ENCODE peak calls at places on chromosomes 2 and 18, in seven cellular contexts. C is MM.1S, W is GM13976, R is mesothelial cell of epicardium, K is astrocyte of the spinal cord, J is mucosa of gallbladder, H is fibroblast of lung. F is an unnamed sample.

GRCh38 chr2:88656690-88657089 is 29.4 kb upstream of the EIF2AK3 start:
- DNase-seq in C (no peak), W (no peak), R (no peak), K (no peak), J (no peak), H (peak), F (no peak)

GRCh38 chr2:54618646-54619565 is 104.6 kb upstream of the EML6 start:
- DNase-seq in C (no peak), W (no peak), R (no peak), K (no peak), J (peak), H (peak), F (no peak)

GRCh38 chr2:30947686-30948085 is 140.4 kb upstream of the CAPN13 start:
- DNase-seq in C (no peak), W (no peak), R (no peak), K (no peak), J (no peak), H (no peak), F (no peak)

GRCh38 chr2:84807063-84807485 is 73.8 kb downstream of the TRABD2A start:
- DNase-seq in C (no peak), W (no peak), R (no peak), K (peak), J (peak), H (peak), F (no peak)

GRCh38 chr2:164967781-164968228 is 12.5 kb upstream of the SLC38A11 start:
- DNase-seq in C (no peak), W (no peak), R (no peak), K (peak), J (no peak), H (peak), F (no peak)

GRCh38 chr18:56861244-56861643 is 210.1 kb downstream of the WDR7 start:
- DNase-seq in C (no peak), W (no peak), R (no peak), K (no peak), J (peak), H (peak), F (no peak)

GRCh38 chr2:25701801-25702200 is 28.4 kb upstream of the DTNB start:
- DNase-seq in C (no peak), W (no peak), R (no peak), K (no peak), J (no peak), H (no peak), F (no peak)

GRCh38 chr2:73293534-73294171 is at the start of gene EGR4:
- DNase-seq in C (peak), W (peak), R (peak), K (peak), J (peak), H (peak), F (peak)

GRCh38 chr2:199659207-199659606 is 191.8 kb downstream of the FTCDNL1 start:
- DNase-seq in C (no peak), W (no peak), R (peak), K (peak), J (peak), H (peak), F (no peak)

F was measured in right atrium auricular region.